ENCODE peak calls at places on chromosome 1, in seven cellular contexts. Q is endothelial cell of umbilical vein, F is PC-3, O is GM23338, T is esophagus muscularis mucosa, W is pancreas, K is upper lobe of right lung. C is an unnamed sample.

GRCh38 chr1:222892137-222892763 is 77.4 kb downstream of the DISP1 start:
- DNase-seq in Q (peak; percentile 85), F (peak; percentile 83), O (no peak), T (no peak), W (no peak), K (no peak), C (no peak)

GRCh38 chr1:181141431-181141910 is 53.0 kb downstream of the IER5 start:
- DNase-seq in Q (peak; percentile 43), F (peak; percentile 76), O (no peak), T (no peak), W (no peak), K (no peak), C (no peak)

GRCh38 chr1:215539803-215540575 is 27.1 kb upstream of the KCTD3 start:
- DNase-seq in Q (peak; percentile 38), F (peak; percentile 74), O (no peak), T (no peak), W (no peak), K (no peak), C (no peak)

GRCh38 chr1:241074507-241074906 is 282.5 kb downstream of the RGS7 start:
- DNase-seq in Q (no peak), F (no peak), O (peak; percentile 11), T (no peak), W (no peak), K (no peak), C (no peak)

GRCh38 chr1:240663160-240663879 is 51.4 kb upstream of the GREM2 start:
- DNase-seq in Q (no peak), F (no peak), O (no peak), T (no peak), W (no peak), K (no peak), C (no peak)

GRCh38 chr1:25927541-25928265 is 21.5 kb upstream of the STMN1 start:
- DNase-seq in Q (peak; percentile 14), F (no peak), O (peak; percentile 83), T (no peak), W (no peak), K (no peak), C (no peak)

GRCh38 chr1:117060441-117061317 is 553 bp downstream of the TTF2 start:
- DNase-seq in Q (peak; percentile 40), F (peak; percentile 51), O (peak; percentile 51), T (no peak), W (peak; percentile 77), K (no peak), C (no peak)

GRCh38 chr1:40197656-40198055 is 36.5 kb downstream of the RLF start:
- DNase-seq in Q (no peak), F (peak; percentile 10), O (no peak), T (no peak), W (no peak), K (no peak), C (no peak)

GRCh38 chr1:56206391-56206790 is 373.0 kb downstream of the PLPP3 start:
- DNase-seq in Q (no peak), F (no peak), O (no peak), T (peak; percentile 53), W (no peak), K (no peak), C (no peak)

GRCh38 chr1:178282949-178283367 is 189.1 kb downstream of the RASAL2 start:
- DNase-seq in Q (peak; percentile 69), F (peak; percentile 62), O (peak; percentile 56), T (no peak), W (no peak), K (no peak), C (no peak)

GRCh38 chr1:9292361-9293240 is at the start of gene SPSB1:
- DNase-seq in Q (peak; percentile 79), F (peak; percentile 78), O (peak; percentile 81), T (no peak), W (peak; percentile 90), K (peak; percentile 87), C (no peak)

GRCh38 chr1:156865258-156865657 is 4.6 kb downstream of the NTRK1 start:
- DNase-seq in Q (no peak), F (no peak), O (no peak), T (no peak), W (no peak), K (no peak), C (no peak)

GRCh38 chr1:53063744-53064515 is 1.9 kb downstream of the PODN start:
- DNase-seq in Q (no peak), F (no peak), O (no peak), T (no peak), W (no peak), K (no peak), C (no peak)

GRCh38 chr1:53060580-53060979 is 1.4 kb upstream of the PODN start:
- DNase-seq in Q (no peak), F (no peak), O (no peak), T (no peak), W (no peak), K (no peak), C (no peak)

GRCh38 chr1:53061123-53061858 is 722 bp upstream of the PODN start:
- DNase-seq in Q (no peak), F (no peak), O (no peak), T (peak; percentile 92), W (peak; percentile 46), K (peak; percentile 66), C (peak; percentile 89)

GRCh38 chr1:53062731-53063591 is 948 bp downstream of the PODN start:
- DNase-seq in Q (no peak), F (no peak), O (peak; percentile 65), T (no peak), W (peak; percentile 70), K (peak; percentile 59), C (peak; percentile 83)

DNA sequence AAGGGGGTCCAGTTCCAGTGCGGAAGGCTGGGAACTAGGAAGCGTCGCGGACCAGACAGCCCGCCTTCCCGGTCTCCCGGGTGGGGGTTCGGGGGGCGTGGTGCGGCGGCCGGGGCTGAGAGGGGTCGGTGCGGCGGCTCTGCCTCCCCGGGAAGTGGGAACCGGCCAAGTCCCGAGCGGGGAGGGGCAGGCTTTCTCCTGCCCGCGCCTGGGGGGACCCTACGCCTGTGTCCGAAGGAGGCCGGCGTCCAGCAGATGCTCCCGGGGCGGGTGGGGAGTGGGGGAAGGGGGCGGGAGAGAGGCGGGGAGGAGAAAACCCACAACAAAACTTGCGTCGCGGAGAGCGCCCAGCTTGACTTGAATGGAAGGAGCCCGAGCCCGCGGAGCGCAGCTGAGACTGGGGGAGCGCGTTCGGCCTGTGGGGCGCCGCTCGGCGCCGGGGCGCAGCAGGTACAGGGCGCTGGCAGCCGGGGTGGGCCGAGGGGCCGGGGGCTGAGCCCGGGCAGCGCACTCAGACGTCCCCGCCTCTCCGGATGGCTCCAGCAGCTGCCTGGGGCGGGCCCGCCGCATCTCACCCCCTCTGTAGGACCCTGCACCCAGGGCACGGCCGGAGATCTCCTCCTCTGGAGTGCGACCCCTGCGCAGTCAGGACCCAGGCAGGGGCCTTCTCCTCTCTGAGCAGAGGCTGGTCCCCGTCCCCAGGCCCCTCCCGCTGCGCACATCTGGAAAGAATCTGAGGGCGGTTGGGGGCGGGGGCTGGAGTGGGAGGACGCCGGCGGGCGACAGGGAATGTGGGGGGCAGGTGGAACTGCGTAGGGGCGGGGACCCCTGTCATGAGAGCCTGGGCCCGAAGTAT is at the start of gene PODN:
- DNase-seq in Q (no peak), F (no peak), O (peak; percentile 59), T (peak; percentile 92), W (peak; percentile 67), K (peak; percentile 70), C (no peak)
- TF ChIP-seq CTCF in Q (no peak), F (no peak), O (no peak), T (no peak), W (no peak), K (no peak), C (no peak)

GRCh38 chr1:212596798-212597197 is 11.8 kb upstream of the ATF3 start:
- DNase-seq in Q (no peak), F (no peak), O (no peak), T (peak; percentile 34), W (no peak), K (no peak), C (peak; percentile 32)

GRCh38 chr1:212594640-212595039 is 13.9 kb upstream of the ATF3 start:
- DNase-seq in Q (no peak), F (no peak), O (no peak), T (peak; percentile 47), W (no peak), K (no peak), C (no peak)

GRCh38 chr1:212597495-212597894 is 11.1 kb upstream of the ATF3 start:
- DNase-seq in Q (no peak), F (peak; percentile 49), O (no peak), T (peak; percentile 53), W (no peak), K (no peak), C (no peak)

GRCh38 chr1:212595229-212595628 is 13.3 kb upstream of the ATF3 start:
- DNase-seq in Q (no peak), F (no peak), O (peak; percentile 57), T (peak; percentile 64), W (no peak), K (no peak), C (no peak)

GRCh38 chr1:212595787-212596714 is 12.5 kb upstream of the ATF3 start:
- DNase-seq in Q (peak; percentile 96), F (peak; percentile 100), O (peak; percentile 69), T (peak; percentile 37), W (no peak), K (no peak), C (no peak)
- H3K4me3 ChIP-seq in Q (no peak overlapping the region), F (peak overlapping the region; percentile 46), O (no peak overlapping the region), T (peak overlapping the region; percentile 18), W (no peak overlapping the region), K (no peak overlapping the region), C (no peak overlapping the region)

GRCh38 chr1:171212607-171213347 is 27.7 kb downstream of the FMO2 start:
- DNase-seq in Q (no peak), F (no peak), O (no peak), T (no peak), W (no peak), K (no peak), C (no peak)

GRCh38 chr1:171210355-171210754 is 25.3 kb downstream of the FMO2 start:
- DNase-seq in Q (no peak), F (no peak), O (no peak), T (no peak), W (no peak), K (no peak), C (no peak)

GRCh38 chr1:171207377-171207776 is 22.3 kb downstream of the FMO2 start:
- DNase-seq in Q (no peak), F (no peak), O (no peak), T (no peak), W (no peak), K (no peak), C (no peak)

GRCh38 chr1:171204311-171204710 is 19.2 kb downstream of the FMO2 start:
- DNase-seq in Q (no peak), F (no peak), O (no peak), T (no peak), W (no peak), K (no peak), C (no peak)

DNA sequence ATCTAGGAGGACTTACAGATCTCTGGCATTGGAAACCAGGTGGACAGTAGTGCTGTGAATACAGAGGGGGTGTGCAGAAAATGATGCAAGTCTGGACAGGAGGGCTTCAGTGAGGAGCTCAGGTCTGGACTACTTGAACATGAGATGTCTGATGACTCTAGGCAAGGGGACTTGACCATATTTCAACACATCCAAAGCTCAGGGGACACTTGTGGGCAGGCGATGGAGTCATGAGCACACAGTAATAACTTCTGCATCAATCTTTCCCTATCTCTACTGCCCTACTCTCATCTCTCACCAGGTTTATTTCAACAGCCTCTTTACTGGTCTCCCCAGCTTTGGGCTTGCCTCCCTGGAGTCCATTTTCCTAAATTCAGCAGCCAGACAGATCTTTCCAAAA is 21.9 kb downstream of the FMO2 start:
- DNase-seq in Q (no peak), F (no peak), O (no peak), T (no peak), W (no peak), K (no peak), C (no peak)
- H3K27ac ChIP-seq in Q (no peak overlapping the region), F (no peak overlapping the region), O (no peak overlapping the region), T (no peak overlapping the region), W (no peak overlapping the region), K (no peak overlapping the region), C (no peak overlapping the region)

GRCh38 chr1:203136409-203137042 is 9.0 kb downstream of the ADORA1 start:
- DNase-seq in Q (no peak), F (peak; percentile 21), O (peak; percentile 19), T (no peak), W (no peak), K (no peak), C (no peak)
- TF ChIP-seq CTCF in Q (no peak), F (peak; percentile 23), O (no peak), T (no peak), W (no peak), K (no peak), C (no peak)

C was measured in vagina.